ENCODE peak calls at places on chromosomes 12 and 14, in ten cellular contexts. V, W, Z, L, T, Q, K, U, M and D are unnamed samples.

GRCh38 chr12:5716221-5716620 is 228.8 kb downstream of the ANO2 start:
- DNase-seq in V (no peak), W (peak; percentile 72), Z (no peak), L (no peak), T (no peak), Q (no peak), K (no peak), U (no peak), M (no peak), D (no peak)

GRCh38 chr12:114166360-114166759 is 200.2 kb upstream of the RBM19 start:
- DNase-seq in V (no peak), W (no peak), Z (peak; percentile 14), L (no peak), T (no peak), Q (peak; percentile 6), K (no peak), U (no peak), M (no peak), D (peak; percentile 15)

GRCh38 chr12:76714415-76714814 is 49.5 kb upstream of the ZDHHC17 start:
- DNase-seq in V (no peak), W (no peak), Z (no peak), L (no peak), T (no peak), Q (no peak), K (no peak), U (no peak), M (no peak), D (no peak)

GRCh38 chr14:38500125-38500524 is 244.2 kb upstream of the CLEC14A start:
- DNase-seq in V (no peak), W (no peak), Z (no peak), L (no peak), T (no peak), Q (no peak), K (no peak), U (no peak), M (no peak), D (no peak)

GRCh38 chr12:52517888-52518287 is 2.3 kb downstream of the KRT5 start:
- DNase-seq in V (no peak), W (no peak), Z (no peak), L (no peak), T (no peak), Q (no peak), K (no peak), U (no peak), M (peak; percentile 58), D (no peak)

GRCh38 chr14:101132051-101132541 is 228.6 kb upstream of the RTL1 start:
- DNase-seq in V (no peak), W (no peak), Z (no peak), L (no peak), T (no peak), Q (no peak), K (peak; percentile 22), U (no peak), M (no peak), D (no peak)

GRCh38 chr12:50400104-50400637 is 514 bp upstream of the LARP4 start:
- DNase-seq in V (no peak), W (no peak), Z (peak; percentile 71), L (no peak), T (peak; percentile 27), Q (no peak), K (no peak), U (no peak), M (no peak), D (peak; percentile 6)

GRCh38 chr12:24047345-24047744 is 97.9 kb upstream of the SOX5 start:
- DNase-seq in V (no peak), W (no peak), Z (no peak), L (no peak), T (no peak), Q (no peak), K (no peak), U (no peak), M (no peak), D (no peak)

GRCh38 chr14:100523536-100524025 is 63.6 kb downstream of the BEGAIN start:
- DNase-seq in V (peak; percentile 1), W (no peak), Z (no peak), L (no peak), T (no peak), Q (no peak), K (no peak), U (no peak), M (no peak), D (no peak)